ENCODE peak calls at places on chromosomes 12 and 14, in four cellular contexts. One of them, this sample, is unnamed.

GRCh38 chr14:21055473-21056117 is 2.0 kb upstream of the RNASE8 start:
- DNase-seq in HepG2: peak
- DNase-seq in A549: no peak
- DNase-seq in GM12878: no peak
- DNase-seq in this sample: peak

GRCh38 chr12:108605000-108605689 is 7.3 kb upstream of the TMEM119 start:
- DNase-seq in A549: no peak
- DNase-seq in HepG2: peak
- DNase-seq in GM12878: no peak
- DNase-seq in this sample: no peak

GRCh38 chr12:92943482-92944250 is 14.6 kb upstream of the EEA1 start:
- DNase-seq in GM12878: no peak
- DNase-seq in HepG2: peak
- DNase-seq in A549: no peak
- DNase-seq in this sample: peak

GRCh38 chr12:108576660-108577234 is 14.4 kb downstream of the ISCU start:
- DNase-seq in HepG2: no peak
- DNase-seq in A549: no peak
- DNase-seq in GM12878: no peak
- DNase-seq in this sample: no peak

GRCh38 chr12:12696562-12697383 is 790 bp upstream of the GPR19 start:
- DNase-seq in GM12878: peak
- DNase-seq in HepG2: peak
- DNase-seq in A549: peak
- DNase-seq in this sample: peak

GRCh38 chr12:88219861-88220260 is 77.8 kb downstream of the TMTC3 start:
- DNase-seq in HepG2: no peak
- DNase-seq in GM12878: no peak
- DNase-seq in A549: no peak
- DNase-seq in this sample: no peak

GRCh38 chr12:18982226-18982949 is 147.1 kb upstream of the PLEKHA5 start:
- DNase-seq in HepG2: no peak
- DNase-seq in GM12878: no peak
- DNase-seq in A549: no peak
- DNase-seq in this sample: no peak

GRCh38 chr14:25909361-25909760 is 688.5 kb downstream of the NOVA1 start:
- DNase-seq in GM12878: no peak
- DNase-seq in A549: no peak
- DNase-seq in HepG2: peak
- DNase-seq in this sample: no peak

GRCh38 chr14:105700622-105701288 is 174.4 kb downstream of the TMEM121 start:
- DNase-seq in HepG2: no peak
- DNase-seq in GM12878: peak
- DNase-seq in A549: no peak
- DNase-seq in this sample: no peak

GRCh38 chr12:63844391-63845341 is at the start of gene SRGAP1:
- DNase-seq in HepG2: peak
- DNase-seq in GM12878: no peak
- DNase-seq in A549: peak
- DNase-seq in this sample: peak

GRCh38 chr12:27555928-27556778 is 32.1 kb downstream of the PPFIBP1 start:
- DNase-seq in GM12878: no peak
- DNase-seq in HepG2: no peak
- DNase-seq in A549: no peak
- DNase-seq in this sample: no peak

GRCh38 chr14:104282332-104283196 is 144.2 kb downstream of the KIF26A start:
- DNase-seq in A549: no peak
- DNase-seq in HepG2: no peak
- DNase-seq in GM12878: no peak
- DNase-seq in this sample: no peak

GRCh38 chr14:26960049-26960688 is 362.3 kb upstream of the NOVA1 start:
- DNase-seq in GM12878: no peak
- DNase-seq in A549: no peak
- DNase-seq in HepG2: no peak
- DNase-seq in this sample: peak

GRCh38 chr12:89756638-89757321 is 48.1 kb upstream of the ATP2B1 start:
- DNase-seq in GM12878: peak
- DNase-seq in HepG2: peak
- DNase-seq in A549: peak
- DNase-seq in this sample: no peak

GRCh38 chr12:110108309-110109036 is 15.7 kb upstream of the IFT81 start:
- DNase-seq in GM12878: no peak
- DNase-seq in A549: peak
- DNase-seq in HepG2: no peak
- DNase-seq in this sample: no peak

GRCh38 chr12:39846971-39847661 is 227.5 kb upstream of the ABCD2 start:
- DNase-seq in GM12878: no peak
- DNase-seq in A549: no peak
- DNase-seq in HepG2: peak
- DNase-seq in this sample: peak

GRCh38 chr12:89306827-89307498 is 45.3 kb downstream of the DUSP6 start:
- DNase-seq in GM12878: no peak
- DNase-seq in A549: no peak
- DNase-seq in HepG2: no peak
- DNase-seq in this sample: no peak

GRCh38 chr12:109047081-109047805 is 5.1 kb upstream of the USP30 start:
- DNase-seq in A549: peak
- DNase-seq in HepG2: no peak
- DNase-seq in GM12878: no peak
- DNase-seq in this sample: no peak

GRCh38 chr14:59055439-59056045 is 132.9 kb upstream of the DAAM1 start:
- DNase-seq in A549: peak
- DNase-seq in GM12878: peak
- DNase-seq in HepG2: peak
- DNase-seq in this sample: peak

GRCh38 chr12:122894173-122895121 is 1.5 kb downstream of the VPS37B start:
- DNase-seq in HepG2: no peak
- DNase-seq in GM12878: no peak
- DNase-seq in A549: no peak
- DNase-seq in this sample: no peak

GRCh38 chr12:74449872-74450271 is 87.8 kb upstream of the ATXN7L3B start:
- DNase-seq in GM12878: no peak
- DNase-seq in HepG2: no peak
- DNase-seq in A549: no peak
- DNase-seq in this sample: no peak

GRCh38 chr14:40365305-40365704 is 933.1 kb upstream of the FBXO33 start:
- DNase-seq in A549: no peak
- DNase-seq in GM12878: no peak
- DNase-seq in HepG2: no peak
- DNase-seq in this sample: no peak

GRCh38 chr14:71115306-71115705 is 208.0 kb downstream of the PCNX1 start:
- DNase-seq in GM12878: no peak
- DNase-seq in HepG2: no peak
- DNase-seq in A549: no peak
- DNase-seq in this sample: no peak

GRCh38 chr12:43336962-43337555 is 214.9 kb downstream of the ADAMTS20 start:
- DNase-seq in HepG2: no peak
- DNase-seq in A549: peak
- DNase-seq in GM12878: no peak
- DNase-seq in this sample: peak

GRCh38 chr12:130961921-130962326 is 8.2 kb downstream of the ADGRD1 start:
- DNase-seq in GM12878: no peak
- DNase-seq in A549: no peak
- DNase-seq in HepG2: no peak
- DNase-seq in this sample: no peak

GRCh38 chr12:90290980-90291975 is 582.6 kb upstream of the ATP2B1 start:
- DNase-seq in HepG2: no peak
- DNase-seq in GM12878: no peak
- DNase-seq in A549: no peak
- DNase-seq in this sample: peak

GRCh38 chr12:9134981-9135628 is 19.4 kb upstream of the A2M start:
- DNase-seq in GM12878: no peak
- DNase-seq in A549: peak
- DNase-seq in HepG2: peak
- DNase-seq in this sample: peak

GRCh38 chr12:32115404-32116104 is 8.9 kb downstream of the BICD1 start:
- DNase-seq in GM12878: no peak
- DNase-seq in A549: peak
- DNase-seq in HepG2: no peak
- DNase-seq in this sample: no peak

GRCh38 chr12:22670762-22671161 is 45.8 kb downstream of the ETNK1 start:
- DNase-seq in GM12878: no peak
- DNase-seq in HepG2: no peak
- DNase-seq in A549: no peak
- DNase-seq in this sample: no peak

GRCh38 chr14:94673781-94674231 is 61.6 kb downstream of the SERPINA3 start:
- DNase-seq in HepG2: no peak
- DNase-seq in GM12878: no peak
- DNase-seq in A549: no peak
- DNase-seq in this sample: no peak

GRCh38 chr12:78963439-78964222 is 99.1 kb downstream of the SYT1 start:
- DNase-seq in A549: no peak
- DNase-seq in HepG2: no peak
- DNase-seq in GM12878: no peak
- DNase-seq in this sample: no peak

GRCh38 chr12:28440209-28440608 is 250.0 kb downstream of the CCDC91 start:
- DNase-seq in HepG2: no peak
- DNase-seq in A549: no peak
- DNase-seq in GM12878: no peak
- DNase-seq in this sample: no peak

DNA sequence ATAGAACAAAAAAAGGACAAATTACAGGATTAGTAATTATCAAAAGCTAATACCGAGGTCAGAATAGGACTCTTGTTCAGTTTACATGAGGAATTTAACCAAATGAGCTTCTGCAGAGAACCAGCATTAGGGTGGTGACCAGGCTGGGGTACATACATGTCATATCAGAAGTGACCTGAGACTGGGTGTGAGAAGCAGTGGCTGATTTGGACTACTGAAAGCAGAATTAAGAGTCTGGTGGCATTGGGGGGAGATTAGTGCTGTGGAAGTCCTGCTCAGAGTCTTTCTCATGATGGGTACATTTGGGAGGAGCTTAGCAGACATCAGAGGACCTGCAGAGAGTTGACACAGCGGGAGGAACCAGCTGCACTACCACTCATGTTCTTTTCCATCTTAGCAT is 21.7 kb downstream of the TRAF3 start:
- DNase-seq in GM12878: peak
- DNase-seq in HepG2: no peak
- DNase-seq in A549: no peak
- DNase-seq in this sample: no peak
- TF ChIP-seq JUNB in GM12878: peak
- TF ChIP-seq JUNB in HepG2: no peak
- TF ChIP-seq JUNB in A549: no peak
- TF ChIP-seq JUNB in this sample: no peak

DNA sequence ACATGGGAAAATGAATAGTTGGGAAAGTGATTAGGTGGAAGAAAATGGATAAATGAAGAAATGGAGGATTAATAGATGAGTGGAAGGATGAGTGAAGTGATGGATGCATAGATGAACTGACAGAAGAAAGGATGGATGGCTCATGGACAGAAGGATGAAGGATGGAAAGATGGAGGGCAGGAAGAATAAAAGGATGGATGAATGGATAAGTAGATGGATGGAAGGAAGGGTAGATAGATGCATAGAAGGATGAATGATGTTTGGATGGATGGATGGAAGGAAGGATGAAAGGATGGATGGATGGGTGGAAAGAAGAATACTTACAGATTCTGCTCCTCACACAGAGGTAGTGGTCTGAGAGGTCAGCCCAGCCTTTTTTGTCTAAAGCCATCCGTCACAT is 35.8 kb upstream of the CHGA start:
- DNase-seq in HepG2: no peak
- DNase-seq in A549: no peak
- DNase-seq in GM12878: no peak
- DNase-seq in this sample: no peak
- TF ChIP-seq JUNB in HepG2: no peak
- TF ChIP-seq JUNB in A549: no peak
- TF ChIP-seq JUNB in GM12878: no peak
- TF ChIP-seq JUNB in this sample: no peak

GRCh38 chr14:29035129-29035528 is 268.5 kb downstream of the FOXG1 start:
- DNase-seq in HepG2: no peak
- DNase-seq in GM12878: no peak
- DNase-seq in A549: no peak
- DNase-seq in this sample: no peak

GRCh38 chr14:29037428-29037827 is 270.8 kb downstream of the FOXG1 start:
- DNase-seq in A549: no peak
- DNase-seq in HepG2: no peak
- DNase-seq in GM12878: no peak
- DNase-seq in this sample: no peak

GRCh38 chr14:29042546-29042945 is 276.0 kb downstream of the FOXG1 start:
- DNase-seq in GM12878: no peak
- DNase-seq in HepG2: no peak
- DNase-seq in A549: no peak
- DNase-seq in this sample: no peak

GRCh38 chr14:29043751-29044150 is 277.2 kb downstream of the FOXG1 start:
- DNase-seq in GM12878: no peak
- DNase-seq in HepG2: no peak
- DNase-seq in A549: no peak
- DNase-seq in this sample: no peak

DNA sequence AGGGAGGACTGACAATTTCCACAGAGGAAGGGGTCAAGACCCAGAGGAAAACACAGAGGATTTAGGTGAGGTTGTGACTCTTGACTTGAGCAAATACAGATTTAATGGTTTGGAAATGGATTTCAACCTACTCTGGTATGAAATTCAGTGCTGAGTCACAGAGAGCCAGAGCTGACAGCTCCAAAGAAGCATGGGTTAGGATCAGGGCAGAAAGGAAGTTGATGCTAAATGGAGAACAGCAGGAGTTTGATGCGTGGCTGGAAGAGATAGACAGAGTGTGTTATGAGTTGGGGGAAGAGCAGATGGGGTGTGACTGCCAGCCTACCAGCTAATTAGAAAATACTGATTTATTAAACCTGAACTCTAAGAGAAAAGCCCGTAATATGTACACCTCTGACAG is 272.6 kb downstream of the FOXG1 start:
- DNase-seq in GM12878: no peak
- DNase-seq in HepG2: no peak
- DNase-seq in A549: no peak
- DNase-seq in this sample: peak
- TF ChIP-seq JUNB in GM12878: no peak
- TF ChIP-seq JUNB in HepG2: no peak
- TF ChIP-seq JUNB in A549: no peak
- TF ChIP-seq JUNB in this sample: no peak

GRCh38 chr14:90487031-90487430 is 90.2 kb downstream of the CALM1 start:
- DNase-seq in HepG2: no peak
- DNase-seq in A549: no peak
- DNase-seq in GM12878: no peak
- DNase-seq in this sample: peak
- TF ChIP-seq JUNB in HepG2: no peak
- TF ChIP-seq JUNB in A549: no peak
- TF ChIP-seq JUNB in GM12878: no peak
- TF ChIP-seq JUNB in this sample: no peak

This sample was measured in GM23338.